ENCODE peak calls at places on chromosome 1, in eight cellular contexts. Y is T-helper 2 cell; G is fibroblast of lung; R is NCI-H446; W is memory B cell; O is CD8-positive, alpha-beta T cell; T is Caki2; V is M059J. B is an unnamed sample.

GRCh38 chr1:200556005-200556404 is 64.5 kb downstream of the KIF14 start:
- DNase-seq in Y (no peak), G (no peak), R (no peak), W (no peak), O (no peak), T (no peak), V (peak; percentile 9), B (no peak)

GRCh38 chr1:181094813-181095212 is 6.3 kb downstream of the IER5 start:
- DNase-seq in Y (no peak), G (peak; percentile 96), R (peak; percentile 45), W (no peak), O (no peak), T (no peak), V (peak; percentile 77), B (peak; percentile 39)

GRCh38 chr1:201327687-201328240 is 44.5 kb downstream of the PKP1 start:
- DNase-seq in Y (no peak), G (no peak), R (no peak), W (no peak), O (no peak), T (no peak), V (no peak), B (no peak)

GRCh38 chr1:32063261-32063681 is 9.5 kb upstream of the TMEM39B start:
- DNase-seq in Y (no peak), G (peak; percentile 63), R (peak; percentile 75), W (no peak), O (no peak), T (peak; percentile 55), V (peak; percentile 76), B (peak; percentile 73)

GRCh38 chr1:196361112-196361714 is 247.0 kb downstream of the KCNT2 start:
- DNase-seq in Y (no peak), G (peak; percentile 5), R (no peak), W (no peak), O (no peak), T (peak; percentile 42), V (peak; percentile 47), B (peak; percentile 66)

GRCh38 chr1:176996455-176997090 is 167.9 kb downstream of the ASTN1 start:
- DNase-seq in Y (no peak), G (peak; percentile 49), R (no peak), W (no peak), O (no peak), T (no peak), V (no peak), B (peak; percentile 26)

GRCh38 chr1:17350053-17350452 is 21.9 kb upstream of the PADI6 start:
- DNase-seq in Y (no peak), G (no peak), R (no peak), W (no peak), O (no peak), T (no peak), V (no peak), B (no peak)

GRCh38 chr1:115685029-115685705 is 43.4 kb downstream of the VANGL1 start:
- DNase-seq in Y (no peak), G (no peak), R (no peak), W (no peak), O (no peak), T (no peak), V (no peak), B (no peak)

GRCh38 chr1:221117548-221117951 is 238.3 kb downstream of the HLX start:
- DNase-seq in Y (no peak), G (peak; percentile 91), R (peak; percentile 59), W (no peak), O (no peak), T (peak; percentile 96), V (peak; percentile 99), B (peak; percentile 98)

GRCh38 chr1:56084242-56084641 is 495.1 kb downstream of the PLPP3 start:
- DNase-seq in Y (no peak), G (no peak), R (no peak), W (no peak), O (no peak), T (no peak), V (no peak), B (no peak)

GRCh38 chr1:16093611-16094010 is 20.2 kb upstream of the FAM131C start:
- DNase-seq in Y (no peak), G (no peak), R (no peak), W (no peak), O (no peak), T (no peak), V (no peak), B (no peak)

GRCh38 chr1:106755682-106756406 is 300.6 kb upstream of the PRMT6 start:
- DNase-seq in Y (no peak), G (peak; percentile 71), R (no peak), W (no peak), O (no peak), T (peak; percentile 65), V (peak; percentile 22), B (peak; percentile 78)

GRCh38 chr1:244102471-244102870 is 51.4 kb downstream of the ZBTB18 start:
- DNase-seq in Y (no peak), G (no peak), R (no peak), W (no peak), O (no peak), T (no peak), V (no peak), B (no peak)